ENCODE peak calls at places on chromosomes 11 and 22, in six cellular contexts. One of them, this sample, is unnamed.

GRCh38 chr22:46740910-46741785 is 3.1 kb upstream of the CERK start:
- DNase-seq in WTC11: no peak
- DNase-seq in endothelial cell of umbilical vein: no peak
- DNase-seq in H1: no peak
- DNase-seq in HepG2: no peak
- DNase-seq in A549: no peak
- DNase-seq in this sample: no peak

GRCh38 chr22:20239063-20239950 is 28.8 kb downstream of the RTN4R start:
- DNase-seq in endothelial cell of umbilical vein: peak; percentile 12
- DNase-seq in HepG2: no peak
- DNase-seq in H1: no peak
- DNase-seq in WTC11: no peak
- DNase-seq in A549: no peak
- DNase-seq in this sample: peak; percentile 87

GRCh38 chr11:57357827-57358226 is 19.7 kb downstream of the P2RX3 start:
- DNase-seq in H1: no peak
- DNase-seq in endothelial cell of umbilical vein: no peak
- DNase-seq in WTC11: no peak
- DNase-seq in A549: no peak
- DNase-seq in HepG2: no peak
- DNase-seq in this sample: no peak

GRCh38 chr22:40400173-40400572 is 29.8 kb downstream of the SGSM3 start:
- DNase-seq in WTC11: no peak
- DNase-seq in endothelial cell of umbilical vein: no peak
- DNase-seq in HepG2: no peak
- DNase-seq in H1: no peak
- DNase-seq in A549: no peak
- DNase-seq in this sample: no peak

GRCh38 chr11:20127671-20128527 is 32.4 kb downstream of the DBX1 start:
- DNase-seq in H1: no peak
- DNase-seq in endothelial cell of umbilical vein: peak; percentile 69
- DNase-seq in HepG2: peak; percentile 52
- DNase-seq in WTC11: peak; percentile 90
- DNase-seq in A549: peak; percentile 70
- DNase-seq in this sample: peak; percentile 70

GRCh38 chr11:69954756-69955155 is 123.4 kb upstream of the ANO1 start:
- DNase-seq in HepG2: no peak
- DNase-seq in WTC11: no peak
- DNase-seq in H1: no peak
- DNase-seq in endothelial cell of umbilical vein: no peak
- DNase-seq in A549: no peak
- DNase-seq in this sample: no peak

GRCh38 chr11:102316505-102316904 is 779 bp upstream of the BIRC3 start:
- DNase-seq in H1: no peak
- DNase-seq in A549: peak; percentile 16
- DNase-seq in endothelial cell of umbilical vein: no peak
- DNase-seq in WTC11: no peak
- DNase-seq in HepG2: no peak
- DNase-seq in this sample: no peak

GRCh38 chr11:36231300-36231699 is 57.9 kb downstream of the COMMD9 start:
- DNase-seq in WTC11: no peak
- DNase-seq in H1: no peak
- DNase-seq in HepG2: no peak
- DNase-seq in A549: no peak
- DNase-seq in endothelial cell of umbilical vein: peak; percentile 86
- DNase-seq in this sample: no peak

GRCh38 chr22:42277988-42278776 is 7.7 kb upstream of the TCF20 start:
- DNase-seq in A549: no peak
- DNase-seq in WTC11: no peak
- DNase-seq in H1: no peak
- DNase-seq in HepG2: no peak
- DNase-seq in endothelial cell of umbilical vein: peak; percentile 20
- DNase-seq in this sample: no peak

GRCh38 chr11:210122-210802 is 2.8 kb downstream of the RIC8A start:
- DNase-seq in endothelial cell of umbilical vein: no peak
- DNase-seq in WTC11: no peak
- DNase-seq in H1: no peak
- DNase-seq in A549: peak; percentile 50
- DNase-seq in HepG2: no peak
- DNase-seq in this sample: no peak

GRCh38 chr11:73317803-73318202 is 9.7 kb downstream of the ARHGEF17 start:
- DNase-seq in HepG2: no peak
- DNase-seq in endothelial cell of umbilical vein: no peak
- DNase-seq in A549: no peak
- DNase-seq in H1: no peak
- DNase-seq in WTC11: no peak
- DNase-seq in this sample: no peak

GRCh38 chr11:17015639-17016125 is 1.5 kb upstream of the PLEKHA7 start:
- DNase-seq in A549: peak; percentile 12
- DNase-seq in H1: no peak
- DNase-seq in WTC11: no peak
- DNase-seq in HepG2: no peak
- DNase-seq in endothelial cell of umbilical vein: no peak
- DNase-seq in this sample: no peak

GRCh38 chr11:44313701-44314489 is 4.0 kb upstream of the ALX4 start:
- DNase-seq in HepG2: no peak
- DNase-seq in A549: no peak
- DNase-seq in H1: no peak
- DNase-seq in endothelial cell of umbilical vein: no peak
- DNase-seq in WTC11: no peak
- DNase-seq in this sample: no peak

GRCh38 chr11:67562951-67563350 is 20.7 kb upstream of the GSTP1 start:
- DNase-seq in WTC11: no peak
- DNase-seq in endothelial cell of umbilical vein: no peak
- DNase-seq in H1: no peak
- DNase-seq in HepG2: no peak
- DNase-seq in A549: no peak
- DNase-seq in this sample: no peak

GRCh38 chr11:88345408-88345807 is 7.9 kb upstream of the CTSC start:
- DNase-seq in H1: no peak
- DNase-seq in HepG2: no peak
- DNase-seq in WTC11: no peak
- DNase-seq in A549: no peak
- DNase-seq in endothelial cell of umbilical vein: no peak
- DNase-seq in this sample: no peak

GRCh38 chr11:23778971-23779370 is 717.9 kb upstream of the LUZP2 start:
- DNase-seq in WTC11: no peak
- DNase-seq in endothelial cell of umbilical vein: no peak
- DNase-seq in HepG2: no peak
- DNase-seq in A549: no peak
- DNase-seq in H1: no peak
- DNase-seq in this sample: no peak

GRCh38 chr11:2376751-2377451 is at the start of gene CD81:
- DNase-seq in HepG2: no peak
- DNase-seq in H1: no peak
- DNase-seq in A549: peak; percentile 41
- DNase-seq in WTC11: peak; percentile 53
- DNase-seq in endothelial cell of umbilical vein: no peak
- DNase-seq in this sample: peak; percentile 55

GRCh38 chr11:126370016-126370415 is 14.5 kb downstream of the ST3GAL4 start:
- DNase-seq in WTC11: no peak
- DNase-seq in H1: no peak
- DNase-seq in HepG2: no peak
- DNase-seq in endothelial cell of umbilical vein: no peak
- DNase-seq in A549: no peak
- DNase-seq in this sample: no peak

GRCh38 chr11:126366064-126366822 is 10.8 kb downstream of the ST3GAL4 start:
- DNase-seq in endothelial cell of umbilical vein: no peak
- DNase-seq in H1: no peak
- DNase-seq in A549: no peak
- DNase-seq in WTC11: no peak
- DNase-seq in HepG2: no peak
- DNase-seq in this sample: no peak

GRCh38 chr11:126375726-126376125 is 20.2 kb downstream of the ST3GAL4 start:
- DNase-seq in A549: no peak
- DNase-seq in WTC11: no peak
- DNase-seq in endothelial cell of umbilical vein: peak; percentile 49
- DNase-seq in H1: no peak
- DNase-seq in HepG2: no peak
- DNase-seq in this sample: no peak

GRCh38 chr11:126371595-126371994 is 16.1 kb downstream of the ST3GAL4 start:
- DNase-seq in A549: no peak
- DNase-seq in HepG2: no peak
- DNase-seq in endothelial cell of umbilical vein: no peak
- DNase-seq in WTC11: no peak
- DNase-seq in H1: no peak
- DNase-seq in this sample: no peak
- TF ChIP-seq JUN in A549: no peak
- TF ChIP-seq JUN in HepG2: no peak
- TF ChIP-seq JUN in endothelial cell of umbilical vein: no peak
- TF ChIP-seq JUN in WTC11: no peak
- TF ChIP-seq JUN in H1: no peak
- TF ChIP-seq JUN in this sample: no peak

DNA sequence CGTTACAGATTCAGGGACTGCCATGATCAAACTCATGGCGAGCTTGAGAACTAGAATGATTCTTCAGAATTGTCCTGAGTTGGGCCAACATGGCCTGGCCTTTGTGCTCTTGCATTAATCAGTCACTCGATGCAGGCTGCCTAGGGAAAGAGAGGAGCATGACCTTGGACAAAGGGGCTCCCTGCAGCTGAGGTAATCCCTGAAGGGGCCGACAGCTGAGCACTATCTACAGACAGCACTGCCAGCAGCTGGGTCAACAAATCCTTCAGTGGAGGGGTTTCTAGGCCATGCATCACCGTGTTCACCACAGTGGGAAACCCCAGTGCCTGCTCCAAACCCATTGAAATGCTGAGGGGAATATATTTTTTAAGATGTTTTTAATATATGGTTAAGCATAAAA is 159.5 kb upstream of the POU2AF2 start:
- DNase-seq in H1: no peak
- DNase-seq in HepG2: peak; percentile 3
- DNase-seq in WTC11: peak; percentile 22
- DNase-seq in A549: no peak
- DNase-seq in endothelial cell of umbilical vein: no peak
- DNase-seq in this sample: no peak
- TF ChIP-seq JUN in H1: no peak
- TF ChIP-seq JUN in HepG2: no peak
- TF ChIP-seq JUN in WTC11: no peak
- TF ChIP-seq JUN in A549: no peak
- TF ChIP-seq JUN in endothelial cell of umbilical vein: no peak
- TF ChIP-seq JUN in this sample: no peak

GRCh38 chr11:12667646-12668045 is 6.6 kb upstream of the TEAD1 start:
- DNase-seq in H1: no peak
- DNase-seq in WTC11: no peak
- DNase-seq in A549: no peak
- DNase-seq in HepG2: no peak
- DNase-seq in endothelial cell of umbilical vein: no peak
- DNase-seq in this sample: no peak

GRCh38 chr11:12666905-12667304 is 7.3 kb upstream of the TEAD1 start:
- DNase-seq in H1: no peak
- DNase-seq in endothelial cell of umbilical vein: no peak
- DNase-seq in A549: no peak
- DNase-seq in WTC11: no peak
- DNase-seq in HepG2: no peak
- DNase-seq in this sample: no peak

GRCh38 chr11:12671378-12671777 is 2.8 kb upstream of the TEAD1 start:
- DNase-seq in A549: no peak
- DNase-seq in HepG2: no peak
- DNase-seq in endothelial cell of umbilical vein: no peak
- DNase-seq in H1: no peak
- DNase-seq in WTC11: no peak
- DNase-seq in this sample: no peak

GRCh38 chr11:12668166-12668565 is 6.1 kb upstream of the TEAD1 start:
- DNase-seq in WTC11: no peak
- DNase-seq in HepG2: no peak
- DNase-seq in H1: no peak
- DNase-seq in A549: no peak
- DNase-seq in endothelial cell of umbilical vein: no peak
- DNase-seq in this sample: no peak

GRCh38 chr11:12669930-12670329 is 4.3 kb upstream of the TEAD1 start:
- DNase-seq in endothelial cell of umbilical vein: no peak
- DNase-seq in A549: no peak
- DNase-seq in HepG2: peak; percentile 65
- DNase-seq in WTC11: no peak
- DNase-seq in H1: no peak
- DNase-seq in this sample: no peak
- TF ChIP-seq JUN in endothelial cell of umbilical vein: no peak
- TF ChIP-seq JUN in A549: no peak
- TF ChIP-seq JUN in HepG2: no peak
- TF ChIP-seq JUN in WTC11: no peak
- TF ChIP-seq JUN in H1: no peak
- TF ChIP-seq JUN in this sample: no peak

GRCh38 chr11:115437902-115438575 is 66.2 kb downstream of the CADM1 start:
- DNase-seq in HepG2: no peak
- DNase-seq in WTC11: no peak
- DNase-seq in endothelial cell of umbilical vein: no peak
- DNase-seq in A549: no peak
- DNase-seq in H1: no peak
- DNase-seq in this sample: no peak

GRCh38 chr11:115444542-115444941 is 59.7 kb downstream of the CADM1 start:
- DNase-seq in H1: no peak
- DNase-seq in HepG2: no peak
- DNase-seq in endothelial cell of umbilical vein: no peak
- DNase-seq in A549: no peak
- DNase-seq in WTC11: no peak
- DNase-seq in this sample: no peak

DNA sequence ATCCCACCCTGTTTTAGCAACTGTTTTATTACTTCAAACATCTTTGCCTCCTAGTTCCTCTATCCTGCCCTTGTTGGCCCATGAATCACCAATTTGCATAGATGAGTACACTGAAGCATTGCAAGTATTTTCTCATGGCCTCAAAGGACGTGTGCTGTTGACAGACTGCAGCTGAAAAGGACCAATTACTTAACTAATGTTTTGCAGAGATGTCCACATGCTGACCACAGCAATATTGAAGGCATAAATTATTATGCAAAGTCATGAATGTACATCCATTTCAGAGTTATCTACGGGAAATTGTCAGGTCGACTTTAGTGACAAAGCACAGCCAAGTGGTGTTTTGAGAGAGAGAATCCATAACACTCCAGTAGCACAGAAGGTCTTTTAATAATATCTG is 64.8 kb downstream of the CADM1 start:
- DNase-seq in HepG2: no peak
- DNase-seq in A549: no peak
- DNase-seq in H1: no peak
- DNase-seq in endothelial cell of umbilical vein: no peak
- DNase-seq in WTC11: no peak
- DNase-seq in this sample: no peak
- TF ChIP-seq JUN in HepG2: no peak
- TF ChIP-seq JUN in A549: no peak
- TF ChIP-seq JUN in H1: no peak
- TF ChIP-seq JUN in endothelial cell of umbilical vein: no peak
- TF ChIP-seq JUN in WTC11: no peak
- TF ChIP-seq JUN in this sample: no peak

GRCh38 chr11:120612363-120613263 is 101.1 kb downstream of the GRIK4 start:
- DNase-seq in A549: peak; percentile 49
- DNase-seq in WTC11: no peak
- DNase-seq in endothelial cell of umbilical vein: peak; percentile 57
- DNase-seq in H1: no peak
- DNase-seq in HepG2: peak; percentile 45
- DNase-seq in this sample: no peak
- TF ChIP-seq JUN in A549: no peak
- TF ChIP-seq JUN in WTC11: no peak
- TF ChIP-seq JUN in endothelial cell of umbilical vein: peak; percentile 19
- TF ChIP-seq JUN in H1: no peak
- TF ChIP-seq JUN in HepG2: no peak
- TF ChIP-seq JUN in this sample: no peak

GRCh38 chr11:108662700-108663099 is 2.2 kb upstream of the DDX10 start:
- DNase-seq in endothelial cell of umbilical vein: no peak
- DNase-seq in H1: no peak
- DNase-seq in HepG2: no peak
- DNase-seq in A549: no peak
- DNase-seq in WTC11: no peak
- DNase-seq in this sample: no peak
- TF ChIP-seq JUN in endothelial cell of umbilical vein: no peak
- TF ChIP-seq JUN in H1: no peak
- TF ChIP-seq JUN in HepG2: no peak
- TF ChIP-seq JUN in A549: no peak
- TF ChIP-seq JUN in WTC11: no peak
- TF ChIP-seq JUN in this sample: no peak

This sample was measured in K562.